ENCODE peak calls at places on chromosomes 16 and 17, in five cellular contexts. W, Z, P, I and D are unnamed samples.

GRCh38 chr17:78343099-78343432 is 16.8 kb downstream of the SOCS3 start:
- DNase-seq in W (no peak), Z (peak; percentile 81), P (no peak), I (peak; percentile 93), D (peak; percentile 72)

GRCh38 chr17:44086364-44087311 is 16.1 kb downstream of the G6PC3 start:
- DNase-seq in W (no peak), Z (peak; percentile 58), P (no peak), I (peak; percentile 81), D (no peak)

GRCh38 chr16:78513838-78514237 is 414.4 kb downstream of the WWOX start:
- DNase-seq in W (no peak), Z (no peak), P (no peak), I (no peak), D (no peak)

GRCh38 chr16:83946781-83947566 is 6.1 kb upstream of the OSGIN1 start:
- DNase-seq in W (no peak), Z (no peak), P (no peak), I (no peak), D (no peak)

GRCh38 chr16:75097941-75098897 is 18.4 kb downstream of the LDHD start:
- DNase-seq in W (peak; percentile 74), Z (no peak), P (no peak), I (no peak), D (peak; percentile 60)

GRCh38 chr16:23435500-23435899 is 17.5 kb downstream of the COG7 start:
- DNase-seq in W (peak; percentile 40), Z (peak; percentile 74), P (peak; percentile 72), I (peak; percentile 68), D (peak; percentile 76)

GRCh38 chr16:82892327-82892726 is 265.6 kb downstream of the CDH13 start:
- DNase-seq in W (no peak), Z (no peak), P (no peak), I (peak; percentile 17), D (no peak)

GRCh38 chr17:38706625-38707298 is 1.7 kb downstream of the MLLT6 start:
- DNase-seq in W (peak; percentile 26), Z (peak; percentile 51), P (peak; percentile 57), I (no peak), D (no peak)

GRCh38 chr16:50323335-50324011 is 45.3 kb downstream of the BRD7 start:
- DNase-seq in W (no peak), Z (peak; percentile 57), P (no peak), I (peak; percentile 50), D (no peak)

GRCh38 chr17:46822388-46822921 is 4.0 kb upstream of the WNT3 start:
- DNase-seq in W (no peak), Z (no peak), P (peak; percentile 23), I (no peak), D (peak; percentile 34)

GRCh38 chr17:75361996-75362395 is 43.5 kb downstream of the GRB2 start:
- DNase-seq in W (no peak), Z (no peak), P (no peak), I (no peak), D (no peak)

GRCh38 chr17:6067060-6067459 is 3.1 kb upstream of the WSCD1 start:
- DNase-seq in W (no peak), Z (no peak), P (no peak), I (no peak), D (no peak)

GRCh38 chr17:75864448-75864871 is 9.3 kb upstream of the WBP2 start:
- DNase-seq in W (peak; percentile 50), Z (no peak), P (peak; percentile 58), I (peak; percentile 88), D (peak; percentile 69)

GRCh38 chr16:2250652-2251280 is 621 bp downstream of the ECI1 start:
- DNase-seq in W (no peak), Z (peak; percentile 70), P (peak; percentile 58), I (peak; percentile 10), D (no peak)

GRCh38 chr16:18789515-18789849 is 652 bp downstream of the RPS15A start:
- DNase-seq in W (no peak), Z (no peak), P (no peak), I (no peak), D (no peak)

GRCh38 chr16:57577691-57578224 is 35.3 kb downstream of the ADGRG5 start:
- DNase-seq in W (peak; percentile 54), Z (no peak), P (no peak), I (no peak), D (peak; percentile 26)

GRCh38 chr17:44115585-44116415 is 7.6 kb downstream of the HDAC5 start:
- DNase-seq in W (no peak), Z (no peak), P (no peak), I (peak; percentile 61), D (no peak)

GRCh38 chr17:16435951-16436886 is 20.8 kb downstream of the TRPV2 start:
- DNase-seq in W (no peak), Z (no peak), P (no peak), I (no peak), D (no peak)

GRCh38 chr16:86259499-86259898 is 250.8 kb upstream of the FOXF1 start:
- DNase-seq in W (no peak), Z (no peak), P (no peak), I (no peak), D (no peak)

GRCh38 chr16:64092284-64092683 is 1029.6 kb downstream of the CDH11 start:
- DNase-seq in W (no peak), Z (no peak), P (no peak), I (peak; percentile 54), D (no peak)

GRCh38 chr17:64599187-64599676 is 62.9 kb downstream of the SMURF2 start:
- DNase-seq in W (peak; percentile 46), Z (no peak), P (no peak), I (no peak), D (peak; percentile 33)

GRCh38 chr16:89815639-89816348 is 653 bp downstream of the FANCA start:
- DNase-seq in W (no peak), Z (no peak), P (no peak), I (no peak), D (no peak)

GRCh38 chr16:56671706-56672105 is 2.1 kb downstream of the MT1H start:
- DNase-seq in W (no peak), Z (no peak), P (no peak), I (no peak), D (no peak)

GRCh38 chr16:70588565-70588964 is 57.8 kb upstream of the IL34 start:
- DNase-seq in W (no peak), Z (no peak), P (no peak), I (peak; percentile 56), D (no peak)

GRCh38 chr17:82003411-82004381 is 19.0 kb downstream of the CENPX start:
- DNase-seq in W (no peak), Z (peak; percentile 86), P (no peak), I (peak; percentile 96), D (no peak)

GRCh38 chr16:81513204-81514040 is 68.8 kb downstream of the CMIP start:
- DNase-seq in W (no peak), Z (peak; percentile 67), P (peak; percentile 53), I (peak; percentile 52), D (no peak)

GRCh38 chr17:35740216-35740615 is 8.8 kb downstream of the RASL10B start:
- DNase-seq in W (no peak), Z (no peak), P (no peak), I (no peak), D (no peak)

GRCh38 chr16:23072084-23072599 is 77.1 kb downstream of the USP31 start:
- DNase-seq in W (no peak), Z (peak; percentile 88), P (peak; percentile 83), I (peak; percentile 82), D (no peak)

GRCh38 chr16:73058221-73058615 is 10.3 kb upstream of the ZFHX3 start:
- DNase-seq in W (no peak), Z (peak; percentile 53), P (no peak), I (peak; percentile 60), D (no peak)

GRCh38 chr16:19179890-19180490 is 11.9 kb downstream of the SYT17 start:
- DNase-seq in W (no peak), Z (peak; percentile 72), P (peak; percentile 71), I (peak; percentile 52), D (peak; percentile 66)

GRCh38 chr16:88566158-88566557 is 4.0 kb upstream of the ZC3H18 start:
- DNase-seq in W (no peak), Z (no peak), P (no peak), I (peak; percentile 33), D (no peak)

GRCh38 chr17:74825952-74826713 is 33.6 kb downstream of the GRIN2C start:
- DNase-seq in W (no peak), Z (no peak), P (no peak), I (no peak), D (no peak)

GRCh38 chr16:85477801-85478363 is 135.2 kb upstream of the GSE1 start:
- DNase-seq in W (no peak), Z (peak; percentile 54), P (no peak), I (peak; percentile 16), D (no peak)

GRCh38 chr16:29304251-29304900 is 102.1 kb downstream of the NPIPB11 start:
- DNase-seq in W (no peak), Z (no peak), P (no peak), I (no peak), D (no peak)

GRCh38 chr17:48100160-48100559 is 1.1 kb downstream of the CBX1 start:
- DNase-seq in W (no peak), Z (no peak), P (no peak), I (peak; percentile 39), D (no peak)
- H3K27ac ChIP-seq in W (no peak overlapping the region), Z (peak overlapping the region; percentile 82), P (peak overlapping the region; percentile 76), I (peak overlapping the region; percentile 87), D (peak overlapping the region; percentile 84)

DNA sequence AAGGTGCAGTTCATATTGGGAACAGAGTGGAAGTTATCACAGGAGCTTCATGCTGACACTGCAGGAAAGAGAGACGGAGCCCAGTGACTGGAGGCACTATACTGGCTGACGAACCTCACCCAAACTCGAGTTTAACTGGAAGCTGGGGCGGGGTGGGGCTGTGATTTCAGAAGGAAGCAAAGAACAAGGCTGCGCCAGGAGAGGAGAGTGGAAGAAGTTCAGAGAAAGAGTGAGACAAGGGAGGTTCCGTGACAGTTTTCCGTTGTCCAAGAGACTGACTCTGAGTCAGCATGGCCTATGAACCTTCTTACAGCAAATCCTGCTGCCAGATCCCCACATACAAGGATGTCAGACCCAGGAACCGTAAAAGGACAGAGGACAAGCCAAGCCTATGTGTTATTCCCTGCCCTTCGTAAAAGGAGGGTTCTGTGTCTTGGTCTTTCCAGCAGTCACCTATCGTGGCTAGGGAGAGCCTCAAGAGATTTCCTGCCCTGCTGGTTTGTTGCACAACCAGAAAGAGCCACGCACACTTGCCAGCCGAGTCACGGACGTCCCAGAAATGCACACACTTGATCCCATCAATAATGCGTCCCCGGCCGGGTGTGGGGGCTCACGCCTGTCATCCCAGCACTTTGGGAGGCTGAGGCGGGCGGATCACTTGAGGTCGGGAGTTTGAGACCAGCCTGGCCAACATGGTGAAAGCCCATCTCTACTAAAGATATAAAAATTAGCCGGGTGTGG is 5.1 kb downstream of the PITPNA start:
- DNase-seq in W (no peak), Z (no peak), P (peak; percentile 80), I (peak; percentile 30), D (no peak)
- H3K27ac ChIP-seq in W (no peak overlapping the region), Z (peak overlapping the region; percentile 26), P (peak overlapping the region; percentile 44), I (no peak overlapping the region), D (peak overlapping the region; percentile 65)

GRCh38 chr17:80036715-80037477 is 454 bp downstream of the CCDC40 start:
- DNase-seq in W (no peak), Z (peak; percentile 58), P (peak; percentile 43), I (no peak), D (no peak)
- H3K27ac ChIP-seq in W (peak overlapping the region; percentile 65), Z (peak overlapping the region; percentile 89), P (peak overlapping the region; percentile 58), I (peak overlapping the region; percentile 71), D (peak overlapping the region; percentile 96)

DNA sequence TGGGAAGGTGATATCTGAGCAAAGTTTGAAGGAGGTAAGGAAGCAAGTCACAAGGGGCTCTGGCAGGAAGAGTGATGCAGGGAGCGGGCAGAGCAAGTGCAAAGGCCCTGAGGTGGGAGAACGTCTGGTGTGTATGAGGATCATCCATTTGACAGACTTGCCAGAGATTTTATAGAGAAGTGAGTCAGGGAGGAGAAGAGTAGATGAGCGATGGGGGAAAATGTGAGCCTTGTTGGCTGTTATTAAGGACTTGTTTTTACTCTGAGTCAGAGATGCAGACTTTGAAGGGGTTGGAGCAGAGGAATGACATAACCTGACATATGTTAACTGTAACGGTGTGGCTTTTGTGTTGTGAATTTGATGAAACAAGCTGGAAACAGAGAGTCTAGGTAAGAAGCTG is 3.5 kb upstream of the CLEC10A start:
- DNase-seq in W (no peak), Z (no peak), P (no peak), I (no peak), D (no peak)
- H3K27ac ChIP-seq in W (no peak overlapping the region), Z (no peak overlapping the region), P (no peak overlapping the region), I (no peak overlapping the region), D (no peak overlapping the region)